ENCODE peak calls at places on chromosomes 2 and 18, in eight cellular contexts. One of them, this sample, is unnamed.
A peak's percentile ranks its signal among the peaks of the same experiment; 100 is the strongest.

GRCh38 chr2:145407-145806 is 99.1 kb upstream of the FAM110C start:
- DNase-seq in GM13977: no peak
- DNase-seq in hepatocyte: no peak
- DNase-seq in PC-9: no peak
- DNase-seq in lower leg skin: no peak
- DNase-seq in GM12865: no peak
- DNase-seq in neural progenitor cell: no peak
- DNase-seq in osteocyte: no peak
- DNase-seq in this sample: no peak

GRCh38 chr18:8142131-8142711 is 467.0 kb upstream of the RAB12 start:
- DNase-seq in GM13977: no peak
- DNase-seq in hepatocyte: no peak
- DNase-seq in PC-9: no peak
- DNase-seq in lower leg skin: no peak
- DNase-seq in GM12865: no peak
- DNase-seq in neural progenitor cell: no peak
- DNase-seq in osteocyte: no peak
- DNase-seq in this sample: no peak

GRCh38 chr18:63367241-63367953 is 391 bp upstream of the KDSR start:
- DNase-seq in GM13977: peak; percentile 95
- DNase-seq in hepatocyte: peak; percentile 99
- DNase-seq in PC-9: peak; percentile 95
- DNase-seq in lower leg skin: peak; percentile 98
- DNase-seq in GM12865: peak; percentile 95
- DNase-seq in neural progenitor cell: peak; percentile 97
- DNase-seq in osteocyte: peak; percentile 99
- DNase-seq in this sample: peak; percentile 85

GRCh38 chr2:172091626-172092566 is 6.6 kb downstream of the DLX1 start:
- DNase-seq in GM13977: peak; percentile 20
- DNase-seq in hepatocyte: no peak
- DNase-seq in PC-9: no peak
- DNase-seq in lower leg skin: peak; percentile 17
- DNase-seq in GM12865: no peak
- DNase-seq in neural progenitor cell: peak; percentile 4
- DNase-seq in osteocyte: no peak
- DNase-seq in this sample: no peak

GRCh38 chr2:107717666-107718065 is 109.0 kb upstream of the RGPD4 start:
- DNase-seq in GM13977: no peak
- DNase-seq in hepatocyte: no peak
- DNase-seq in PC-9: no peak
- DNase-seq in lower leg skin: no peak
- DNase-seq in GM12865: no peak
- DNase-seq in neural progenitor cell: peak; percentile 59
- DNase-seq in osteocyte: no peak
- DNase-seq in this sample: no peak

GRCh38 chr18:12408247-12408869 is 629 bp downstream of the PRELID3A start:
- DNase-seq in GM13977: no peak
- DNase-seq in hepatocyte: no peak
- DNase-seq in PC-9: no peak
- DNase-seq in lower leg skin: peak; percentile 87
- DNase-seq in GM12865: peak; percentile 29
- DNase-seq in neural progenitor cell: no peak
- DNase-seq in osteocyte: no peak
- DNase-seq in this sample: no peak

GRCh38 chr2:216756435-216756834 is 61.1 kb upstream of the IGFBP5 start:
- DNase-seq in GM13977: no peak
- DNase-seq in hepatocyte: no peak
- DNase-seq in PC-9: no peak
- DNase-seq in lower leg skin: no peak
- DNase-seq in GM12865: no peak
- DNase-seq in neural progenitor cell: no peak
- DNase-seq in osteocyte: no peak
- DNase-seq in this sample: no peak

GRCh38 chr2:170052151-170052550 is 125.8 kb upstream of the MYO3B start:
- DNase-seq in GM13977: no peak
- DNase-seq in hepatocyte: no peak
- DNase-seq in PC-9: no peak
- DNase-seq in lower leg skin: no peak
- DNase-seq in GM12865: no peak
- DNase-seq in neural progenitor cell: no peak
- DNase-seq in osteocyte: no peak
- DNase-seq in this sample: no peak

GRCh38 chr2:26330604-26331003 is 15.3 kb upstream of the SELENOI start:
- DNase-seq in GM13977: no peak
- DNase-seq in hepatocyte: no peak
- DNase-seq in PC-9: no peak
- DNase-seq in lower leg skin: no peak
- DNase-seq in GM12865: no peak
- DNase-seq in neural progenitor cell: no peak
- DNase-seq in osteocyte: no peak
- DNase-seq in this sample: no peak

GRCh38 chr18:51028201-51028805 is 1.7 kb upstream of the SMAD4 start:
- DNase-seq in GM13977: peak; percentile 34
- DNase-seq in hepatocyte: no peak
- DNase-seq in PC-9: peak; percentile 53
- DNase-seq in lower leg skin: no peak
- DNase-seq in GM12865: peak; percentile 67
- DNase-seq in neural progenitor cell: no peak
- DNase-seq in osteocyte: no peak
- DNase-seq in this sample: no peak

GRCh38 chr2:16122556-16122955 is 182.2 kb downstream of the MYCN start:
- DNase-seq in GM13977: no peak
- DNase-seq in hepatocyte: no peak
- DNase-seq in PC-9: no peak
- DNase-seq in lower leg skin: no peak
- DNase-seq in GM12865: no peak
- DNase-seq in neural progenitor cell: no peak
- DNase-seq in osteocyte: no peak
- DNase-seq in this sample: no peak

GRCh38 chr2:16174693-16175045 is 234.3 kb downstream of the MYCN start:
- DNase-seq in GM13977: no peak
- DNase-seq in hepatocyte: no peak
- DNase-seq in PC-9: no peak
- DNase-seq in lower leg skin: no peak
- DNase-seq in GM12865: no peak
- DNase-seq in neural progenitor cell: no peak
- DNase-seq in osteocyte: no peak
- DNase-seq in this sample: no peak

GRCh38 chr2:164479460-164479859 is 141.8 kb downstream of the GRB14 start:
- DNase-seq in GM13977: no peak
- DNase-seq in hepatocyte: peak; percentile 47
- DNase-seq in PC-9: no peak
- DNase-seq in lower leg skin: no peak
- DNase-seq in GM12865: no peak
- DNase-seq in neural progenitor cell: peak; percentile 75
- DNase-seq in osteocyte: no peak
- DNase-seq in this sample: peak; percentile 59

GRCh38 chr2:136310005-136310495 is 192.1 kb upstream of the CXCR4 start:
- DNase-seq in GM13977: peak; percentile 34
- DNase-seq in hepatocyte: no peak
- DNase-seq in PC-9: no peak
- DNase-seq in lower leg skin: no peak
- DNase-seq in GM12865: peak; percentile 84
- DNase-seq in neural progenitor cell: no peak
- DNase-seq in osteocyte: no peak
- DNase-seq in this sample: no peak

GRCh38 chr18:7872569-7872968 is 305.5 kb downstream of the PTPRM start:
- DNase-seq in GM13977: no peak
- DNase-seq in hepatocyte: peak; percentile 55
- DNase-seq in PC-9: peak; percentile 84
- DNase-seq in lower leg skin: no peak
- DNase-seq in GM12865: no peak
- DNase-seq in neural progenitor cell: no peak
- DNase-seq in osteocyte: no peak
- DNase-seq in this sample: no peak

GRCh38 chr18:73688161-73688560 is 459.5 kb downstream of the FBXO15 start:
- DNase-seq in GM13977: no peak
- DNase-seq in hepatocyte: no peak
- DNase-seq in PC-9: no peak
- DNase-seq in lower leg skin: no peak
- DNase-seq in GM12865: no peak
- DNase-seq in neural progenitor cell: no peak
- DNase-seq in osteocyte: no peak
- DNase-seq in this sample: no peak

GRCh38 chr2:24855703-24856102 is 62.5 kb downstream of the CENPO start:
- DNase-seq in GM13977: no peak
- DNase-seq in hepatocyte: peak; percentile 67
- DNase-seq in PC-9: no peak
- DNase-seq in lower leg skin: no peak
- DNase-seq in GM12865: no peak
- DNase-seq in neural progenitor cell: peak; percentile 23
- DNase-seq in osteocyte: no peak
- DNase-seq in this sample: no peak

GRCh38 chr2:98702896-98703620 is 27.9 kb downstream of the MGAT4A start:
- DNase-seq in GM13977: no peak
- DNase-seq in hepatocyte: peak; percentile 16
- DNase-seq in PC-9: no peak
- DNase-seq in lower leg skin: no peak
- DNase-seq in GM12865: no peak
- DNase-seq in neural progenitor cell: no peak
- DNase-seq in osteocyte: no peak
- DNase-seq in this sample: no peak

GRCh38 chr2:238160206-238161129 is 1.7 kb downstream of the ERFE start:
- DNase-seq in GM13977: no peak
- DNase-seq in hepatocyte: no peak
- DNase-seq in PC-9: no peak
- DNase-seq in lower leg skin: no peak
- DNase-seq in GM12865: peak; percentile 18
- DNase-seq in neural progenitor cell: peak; percentile 62
- DNase-seq in osteocyte: no peak
- DNase-seq in this sample: no peak
- TF ChIP-seq CTCF in GM13977: peak; percentile 35
- TF ChIP-seq CTCF in hepatocyte: peak; percentile 32
- TF ChIP-seq CTCF in PC-9: peak; percentile 28
- TF ChIP-seq CTCF in lower leg skin: no peak
- TF ChIP-seq CTCF in GM12865: peak; percentile 20
- TF ChIP-seq CTCF in neural progenitor cell: peak; percentile 54
- TF ChIP-seq CTCF in osteocyte: peak; percentile 32
- TF ChIP-seq CTCF in this sample: no peak

DNA sequence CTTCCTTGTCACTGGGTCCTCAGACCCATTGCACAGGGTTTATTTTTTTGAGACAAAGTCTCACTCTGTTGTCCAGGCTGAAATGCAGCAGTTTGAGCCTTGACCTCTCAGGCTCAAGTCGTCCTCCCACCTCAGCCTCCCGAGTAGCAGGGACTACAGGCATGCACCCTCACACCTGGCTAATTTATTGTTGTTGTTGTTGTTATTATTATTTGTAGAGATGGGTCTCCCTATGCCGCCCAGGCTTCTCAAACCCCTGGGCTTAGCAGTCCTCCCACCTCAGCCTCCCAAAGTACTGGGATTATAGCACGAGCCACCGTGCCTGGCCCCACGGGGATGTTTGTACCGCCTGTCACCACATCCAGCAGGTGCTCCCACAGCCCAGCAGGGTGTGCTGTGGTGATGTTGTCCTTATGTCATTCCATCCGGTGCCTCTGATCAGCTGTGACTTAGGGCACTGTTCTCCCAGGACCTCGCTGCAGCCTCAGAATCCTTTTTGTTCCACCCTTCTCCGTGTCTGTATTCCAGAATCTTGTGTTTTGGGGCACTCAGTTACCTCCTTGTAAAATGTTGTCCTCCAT is 182.3 kb downstream of the INO80D start:
- DNase-seq in GM13977: peak; percentile 28
- DNase-seq in hepatocyte: peak; percentile 59
- DNase-seq in PC-9: no peak
- DNase-seq in lower leg skin: peak; percentile 70
- DNase-seq in GM12865: peak; percentile 62
- DNase-seq in neural progenitor cell: peak; percentile 66
- DNase-seq in osteocyte: no peak
- DNase-seq in this sample: no peak
- TF ChIP-seq CTCF in GM13977: peak; percentile 49
- TF ChIP-seq CTCF in hepatocyte: peak; percentile 48
- TF ChIP-seq CTCF in PC-9: peak; percentile 22
- TF ChIP-seq CTCF in lower leg skin: no peak
- TF ChIP-seq CTCF in GM12865: peak; percentile 69
- TF ChIP-seq CTCF in neural progenitor cell: peak; percentile 54
- TF ChIP-seq CTCF in osteocyte: peak; percentile 29
- TF ChIP-seq CTCF in this sample: no peak

DNA sequence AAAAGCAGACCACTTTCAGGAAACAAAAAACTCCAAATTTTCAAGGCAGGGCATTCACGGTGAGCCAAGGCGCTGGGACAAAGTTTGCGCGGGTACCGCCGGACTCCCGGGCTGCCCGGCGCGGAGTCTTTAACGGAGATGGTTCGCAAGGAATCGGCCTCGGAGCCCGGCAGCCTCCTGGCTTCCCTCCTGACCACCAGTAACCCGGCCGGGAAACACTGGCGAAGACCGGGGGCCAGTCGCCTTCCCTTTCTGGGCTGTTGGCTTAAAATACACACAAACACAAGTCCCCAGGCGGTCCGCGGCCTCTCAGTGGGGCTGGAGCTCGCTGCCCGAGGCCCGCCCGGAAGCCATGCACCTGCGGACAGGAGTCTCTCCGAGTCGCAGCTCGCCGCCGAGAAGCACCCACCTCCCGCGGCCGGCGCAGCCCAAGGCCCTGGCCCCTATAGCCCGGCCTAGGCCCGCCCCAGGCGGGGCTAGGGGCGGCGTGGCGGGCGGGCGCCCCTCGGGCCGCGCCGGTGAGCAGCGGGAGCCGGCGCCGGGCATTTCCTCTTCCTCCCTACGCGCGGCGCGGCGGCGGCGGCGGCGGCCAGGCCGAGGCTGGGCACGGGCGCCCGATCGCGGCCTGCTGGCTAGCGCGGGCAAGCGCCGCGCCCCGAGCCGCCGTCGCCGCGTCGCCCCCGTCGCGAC is 550 bp upstream of the KCMF1 start:
- DNase-seq in GM13977: peak; percentile 85
- DNase-seq in hepatocyte: peak; percentile 84
- DNase-seq in PC-9: peak; percentile 41
- DNase-seq in lower leg skin: peak; percentile 92
- DNase-seq in GM12865: peak; percentile 85
- DNase-seq in neural progenitor cell: peak; percentile 81
- DNase-seq in osteocyte: peak; percentile 89
- DNase-seq in this sample: peak; percentile 74
- TF ChIP-seq CTCF in GM13977: no peak
- TF ChIP-seq CTCF in hepatocyte: no peak
- TF ChIP-seq CTCF in PC-9: no peak
- TF ChIP-seq CTCF in lower leg skin: no peak
- TF ChIP-seq CTCF in GM12865: no peak
- TF ChIP-seq CTCF in neural progenitor cell: no peak
- TF ChIP-seq CTCF in osteocyte: no peak
- TF ChIP-seq CTCF in this sample: no peak

DNA sequence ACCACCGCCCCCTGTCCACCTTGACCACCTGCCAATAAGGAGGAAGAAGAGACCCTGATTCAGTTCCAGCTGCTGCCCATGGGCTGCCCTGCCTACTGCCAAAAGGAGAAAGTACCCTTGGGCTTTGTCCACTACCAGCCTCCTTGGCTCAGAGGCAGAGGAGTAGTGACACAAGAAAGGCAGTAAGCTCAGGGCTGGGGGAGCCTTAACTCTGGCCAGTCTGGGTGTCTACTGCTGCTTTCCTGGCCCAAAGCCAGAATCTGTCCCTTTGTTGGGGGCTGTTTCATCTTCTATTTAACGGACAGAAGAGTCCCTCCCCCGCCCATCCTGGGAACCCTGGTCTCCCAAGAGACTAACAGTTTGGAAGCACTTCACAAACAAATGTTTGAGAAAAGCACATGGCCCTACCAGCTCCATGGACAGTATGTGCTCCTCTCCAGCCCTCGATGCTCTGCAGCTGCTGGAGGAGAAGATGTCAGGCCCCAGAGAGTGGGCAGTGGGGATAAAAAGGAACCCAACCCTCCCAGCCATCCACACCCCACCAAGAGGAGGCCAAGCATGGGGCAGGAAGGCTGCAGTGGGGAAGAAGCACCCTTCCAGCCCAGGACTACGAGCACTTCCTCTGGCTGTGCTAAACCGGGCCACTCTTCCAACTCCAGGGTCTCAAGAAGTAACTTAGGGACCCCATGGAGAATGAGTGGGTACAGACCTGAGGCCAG is 1.3 kb downstream of the ATG9A start:
- DNase-seq in GM13977: no peak
- DNase-seq in hepatocyte: no peak
- DNase-seq in PC-9: no peak
- DNase-seq in lower leg skin: no peak
- DNase-seq in GM12865: no peak
- DNase-seq in neural progenitor cell: no peak
- DNase-seq in osteocyte: no peak
- DNase-seq in this sample: no peak
- TF ChIP-seq CTCF in GM13977: no peak
- TF ChIP-seq CTCF in hepatocyte: no peak
- TF ChIP-seq CTCF in PC-9: no peak
- TF ChIP-seq CTCF in lower leg skin: no peak
- TF ChIP-seq CTCF in GM12865: no peak
- TF ChIP-seq CTCF in neural progenitor cell: no peak
- TF ChIP-seq CTCF in osteocyte: no peak
- TF ChIP-seq CTCF in this sample: no peak

This sample was measured in mesothelial cell of epicardium.